ENCODE peak calls at places on chromosomes 3 and 15, in eight cellular contexts. P is HFF-Myc, J is brain microvascular endothelial cell, G is HL-60, C is sigmoid colon, L is left cardiac atrium, T is activated gamma-delta T cell treated with Interleukin-2 at 50 U/mL for 16 hours, H is AG08395. R is an unnamed sample.

GRCh38 chr3:116164039-116164438 is 281.2 kb downstream of the LSAMP start:
- DNase-seq in H (no peak), L (no peak), J (no peak), T (no peak), C (no peak), P (no peak), G (no peak), R (no peak)

GRCh38 chr3:120348065-120348980 is 831 bp downstream of the LRRC58 start:
- DNase-seq in L (no peak), J (no peak), H (no peak), G (peak; percentile 63), P (no peak), C (no peak), T (peak; percentile 45), R (no peak)

GRCh38 chr3:43998841-43999805 is 242.6 kb upstream of the TOPAZ1 start:
- DNase-seq in G (no peak), J (peak; percentile 31), P (no peak), C (no peak), T (no peak), H (peak; percentile 77), L (no peak), R (peak; percentile 55)

GRCh38 chr15:74620636-74621545 is 5.3 kb downstream of the CLK3 start:
- DNase-seq in L (peak; percentile 56), T (peak; percentile 66), J (peak; percentile 70), C (no peak), G (peak; percentile 84), P (no peak), H (peak; percentile 86), R (peak; percentile 71)

GRCh38 chr3:8765528-8765927 is 3.9 kb downstream of the OXTR start:
- DNase-seq in G (no peak), H (no peak), C (no peak), T (no peak), P (no peak), L (no peak), J (no peak), R (no peak)

GRCh38 chr3:147812186-147812911 is 403.2 kb downstream of the ZIC1 start:
- DNase-seq in P (no peak), C (no peak), H (no peak), J (no peak), L (no peak), G (no peak), T (no peak), R (no peak)

GRCh38 chr15:85125056-85125661 is 143.5 kb downstream of the PDE8A start:
- DNase-seq in P (no peak), T (no peak), G (no peak), J (peak; percentile 15), H (peak; percentile 49), L (no peak), C (no peak), R (no peak)

GRCh38 chr3:143573904-143574303 is 274.4 kb downstream of the SLC9A9 start:
- DNase-seq in G (no peak), T (no peak), J (no peak), C (no peak), P (no peak), L (no peak), H (no peak), R (no peak)

GRCh38 chr15:95715919-95716318 is 614.6 kb upstream of the NR2F2 start:
- DNase-seq in G (no peak), P (no peak), L (no peak), H (no peak), T (no peak), C (no peak), J (no peak), R (no peak)

GRCh38 chr15:48424076-48424475 is 92.8 kb downstream of the DUT start:
- DNase-seq in P (no peak), C (no peak), J (no peak), L (no peak), G (no peak), T (no peak), H (no peak), R (no peak)